ENCODE peak calls at places on chromosomes 11 and 22, in five cellular contexts. W is ovary, V is HEK293T, O is H54, X is T-helper 9 cell. U is an unnamed sample.

GRCh38 chr22:38941488-38941987 is 15.9 kb upstream of the APOBEC3A start:
- DNase-seq in W (peak), V (no peak), O (no peak), X (no peak), U (no peak)

GRCh38 chr11:22976146-22976545 is 115.9 kb upstream of the CCDC179 start:
- DNase-seq in W (no peak), V (no peak), O (no peak), X (no peak), U (no peak)

GRCh38 chr22:18044548-18045271 is 20.3 kb upstream of the MICAL3 start:
- DNase-seq in W (peak), V (no peak), O (no peak), X (no peak), U (no peak)

GRCh38 chr22:46127556-46127955 is 22.8 kb upstream of the PPARA start:
- DNase-seq in W (no peak), V (no peak), O (no peak), X (no peak), U (no peak)

GRCh38 chr11:74257934-74258553 is 53.4 kb downstream of the P4HA3 start:
- DNase-seq in W (peak), V (no peak), O (no peak), X (no peak), U (no peak)

GRCh38 chr11:765802-766091 is 11.5 kb downstream of the GATD1 start:
- DNase-seq in W (no peak), V (no peak), O (no peak), X (no peak), U (no peak)

GRCh38 chr22:19291218-19291579 is 320 bp downstream of the CLTCL1 start:
- DNase-seq in W (no peak), V (peak), O (no peak), X (peak), U (no peak)

GRCh38 chr22:24186352-24186740 is 5.1 kb downstream of the SUSD2 start:
- DNase-seq in W (no peak), V (no peak), O (no peak), X (no peak), U (no peak)

GRCh38 chr11:133934599-133935550 is 21.9 kb downstream of the IGSF9B start:
- DNase-seq in W (no peak), V (no peak), O (peak), X (no peak), U (no peak)

GRCh38 chr11:128522943-128523518 is 64.3 kb downstream of the ETS1 start:
- DNase-seq in W (no peak), V (no peak), O (no peak), X (peak), U (no peak)

GRCh38 chr11:36156486-36157150 is 132.6 kb downstream of the COMMD9 start:
- DNase-seq in W (no peak), V (no peak), O (no peak), X (no peak), U (no peak)

GRCh38 chr11:67451658-67451976 is 912 bp downstream of the GPR152 start:
- DNase-seq in W (no peak), V (no peak), O (no peak), X (no peak), U (no peak)

GRCh38 chr22:48802576-48802975 is 1025.1 kb downstream of the BRD1 start:
- DNase-seq in W (peak), V (no peak), O (no peak), X (no peak), U (no peak)

GRCh38 chr11:124788521-124788920 is 11.7 kb downstream of the MSANTD2 start:
- DNase-seq in W (no peak), V (no peak), O (no peak), X (no peak), U (no peak)

GRCh38 chr11:1276061-1276790 is 33.2 kb downstream of the TOLLIP start:
- DNase-seq in W (no peak), V (no peak), O (no peak), X (no peak), U (no peak)

GRCh38 chr11:121672630-121673487 is 220.1 kb upstream of the SORL1-AS1 start:
- DNase-seq in W (peak), V (no peak), O (no peak), X (no peak), U (peak)

GRCh38 chr11:96367357-96367756 is 22.4 kb downstream of the CCDC82 start:
- DNase-seq in W (no peak), V (no peak), O (no peak), X (no peak), U (no peak)

GRCh38 chr11:66637557-66638176 is 836 bp upstream of the RBM4 start:
- DNase-seq in W (no peak), V (peak), O (no peak), X (no peak), U (peak)

U was measured in SK-N-DZ.